ENCODE peak calls at places on chromosome 18, in nine cellular contexts. One of them, this sample, is unnamed.

GRCh38 chr18:77132369-77133050 is at the start of gene MBP:
- DNase-seq in NCI-H1105: peak
- DNase-seq in right atrium auricular region: no peak
- DNase-seq in mesothelial cell of epicardium: peak
- DNase-seq in stimulated activated CD4-positive, alpha-beta T cell treated with anti-CD3 and anti-CD28 coated beads, Interleukin-1b, Interleukin-23, amount 100 ng/mL, for 4 hours: peak
- DNase-seq in activated naive CD4-positive, alpha-beta T cell treated with anti-CD3 and anti-CD28 coated beads for 36 hours: peak
- DNase-seq in brain pericyte: no peak
- DNase-seq in NCI-H82: no peak
- DNase-seq in substantia nigra: no peak
- DNase-seq in this sample: peak

GRCh38 chr18:8623549-8624106 is 14.4 kb downstream of the RAB12 start:
- DNase-seq in substantia nigra: no peak
- DNase-seq in brain pericyte: no peak
- DNase-seq in NCI-H1105: no peak
- DNase-seq in activated naive CD4-positive, alpha-beta T cell treated with anti-CD3 and anti-CD28 coated beads for 36 hours: no peak
- DNase-seq in stimulated activated CD4-positive, alpha-beta T cell treated with anti-CD3 and anti-CD28 coated beads, Interleukin-1b, Interleukin-23, amount 100 ng/mL, for 4 hours: no peak
- DNase-seq in mesothelial cell of epicardium: no peak
- DNase-seq in right atrium auricular region: no peak
- DNase-seq in NCI-H82: no peak
- DNase-seq in this sample: peak

GRCh38 chr18:13234528-13234795 is 15.9 kb downstream of the LDLRAD4 start:
- DNase-seq in mesothelial cell of epicardium: no peak
- DNase-seq in activated naive CD4-positive, alpha-beta T cell treated with anti-CD3 and anti-CD28 coated beads for 36 hours: no peak
- DNase-seq in stimulated activated CD4-positive, alpha-beta T cell treated with anti-CD3 and anti-CD28 coated beads, Interleukin-1b, Interleukin-23, amount 100 ng/mL, for 4 hours: no peak
- DNase-seq in NCI-H82: no peak
- DNase-seq in brain pericyte: no peak
- DNase-seq in NCI-H1105: no peak
- DNase-seq in substantia nigra: no peak
- DNase-seq in right atrium auricular region: no peak
- DNase-seq in this sample: no peak

GRCh38 chr18:34993289-34993688 is 47.9 kb upstream of the MAPRE2 start:
- DNase-seq in mesothelial cell of epicardium: no peak
- DNase-seq in brain pericyte: no peak
- DNase-seq in NCI-H1105: no peak
- DNase-seq in activated naive CD4-positive, alpha-beta T cell treated with anti-CD3 and anti-CD28 coated beads for 36 hours: no peak
- DNase-seq in right atrium auricular region: no peak
- DNase-seq in substantia nigra: no peak
- DNase-seq in stimulated activated CD4-positive, alpha-beta T cell treated with anti-CD3 and anti-CD28 coated beads, Interleukin-1b, Interleukin-23, amount 100 ng/mL, for 4 hours: no peak
- DNase-seq in NCI-H82: no peak
- DNase-seq in this sample: no peak

GRCh38 chr18:8667846-8668245 is 37.5 kb upstream of the MTCL1 start:
- DNase-seq in mesothelial cell of epicardium: no peak
- DNase-seq in NCI-H1105: no peak
- DNase-seq in stimulated activated CD4-positive, alpha-beta T cell treated with anti-CD3 and anti-CD28 coated beads, Interleukin-1b, Interleukin-23, amount 100 ng/mL, for 4 hours: no peak
- DNase-seq in NCI-H82: no peak
- DNase-seq in activated naive CD4-positive, alpha-beta T cell treated with anti-CD3 and anti-CD28 coated beads for 36 hours: no peak
- DNase-seq in brain pericyte: no peak
- DNase-seq in substantia nigra: no peak
- DNase-seq in right atrium auricular region: no peak
- DNase-seq in this sample: no peak

GRCh38 chr18:10453885-10454772 is at the start of gene APCDD1:
- DNase-seq in right atrium auricular region: peak
- DNase-seq in NCI-H1105: no peak
- DNase-seq in stimulated activated CD4-positive, alpha-beta T cell treated with anti-CD3 and anti-CD28 coated beads, Interleukin-1b, Interleukin-23, amount 100 ng/mL, for 4 hours: no peak
- DNase-seq in substantia nigra: peak
- DNase-seq in NCI-H82: peak
- DNase-seq in brain pericyte: no peak
- DNase-seq in activated naive CD4-positive, alpha-beta T cell treated with anti-CD3 and anti-CD28 coated beads for 36 hours: no peak
- DNase-seq in mesothelial cell of epicardium: peak
- DNase-seq in this sample: peak

GRCh38 chr18:26648509-26649192 is 100.3 kb upstream of the KCTD1 start:
- DNase-seq in substantia nigra: no peak
- DNase-seq in activated naive CD4-positive, alpha-beta T cell treated with anti-CD3 and anti-CD28 coated beads for 36 hours: no peak
- DNase-seq in right atrium auricular region: no peak
- DNase-seq in stimulated activated CD4-positive, alpha-beta T cell treated with anti-CD3 and anti-CD28 coated beads, Interleukin-1b, Interleukin-23, amount 100 ng/mL, for 4 hours: no peak
- DNase-seq in mesothelial cell of epicardium: no peak
- DNase-seq in brain pericyte: no peak
- DNase-seq in NCI-H82: peak
- DNase-seq in NCI-H1105: no peak
- DNase-seq in this sample: no peak

GRCh38 chr18:44325903-44326650 is 354.6 kb upstream of the SETBP1 start:
- DNase-seq in stimulated activated CD4-positive, alpha-beta T cell treated with anti-CD3 and anti-CD28 coated beads, Interleukin-1b, Interleukin-23, amount 100 ng/mL, for 4 hours: no peak
- DNase-seq in NCI-H1105: peak
- DNase-seq in substantia nigra: peak
- DNase-seq in NCI-H82: peak
- DNase-seq in activated naive CD4-positive, alpha-beta T cell treated with anti-CD3 and anti-CD28 coated beads for 36 hours: peak
- DNase-seq in mesothelial cell of epicardium: peak
- DNase-seq in brain pericyte: peak
- DNase-seq in right atrium auricular region: no peak
- DNase-seq in this sample: peak

GRCh38 chr18:62420513-62421209 is 95.6 kb downstream of the TNFRSF11A start:
- DNase-seq in right atrium auricular region: no peak
- DNase-seq in mesothelial cell of epicardium: no peak
- DNase-seq in substantia nigra: no peak
- DNase-seq in NCI-H82: no peak
- DNase-seq in activated naive CD4-positive, alpha-beta T cell treated with anti-CD3 and anti-CD28 coated beads for 36 hours: peak
- DNase-seq in NCI-H1105: no peak
- DNase-seq in brain pericyte: no peak
- DNase-seq in stimulated activated CD4-positive, alpha-beta T cell treated with anti-CD3 and anti-CD28 coated beads, Interleukin-1b, Interleukin-23, amount 100 ng/mL, for 4 hours: peak
- DNase-seq in this sample: peak

GRCh38 chr18:9855686-9856085 is 30.1 kb upstream of the TXNDC2 start:
- DNase-seq in substantia nigra: no peak
- DNase-seq in brain pericyte: no peak
- DNase-seq in mesothelial cell of epicardium: no peak
- DNase-seq in NCI-H1105: no peak
- DNase-seq in activated naive CD4-positive, alpha-beta T cell treated with anti-CD3 and anti-CD28 coated beads for 36 hours: no peak
- DNase-seq in stimulated activated CD4-positive, alpha-beta T cell treated with anti-CD3 and anti-CD28 coated beads, Interleukin-1b, Interleukin-23, amount 100 ng/mL, for 4 hours: no peak
- DNase-seq in right atrium auricular region: no peak
- DNase-seq in NCI-H82: no peak
- DNase-seq in this sample: no peak

GRCh38 chr18:63963610-63964256 is 6.1 kb upstream of the SERPINB8 start:
- DNase-seq in mesothelial cell of epicardium: no peak
- DNase-seq in substantia nigra: no peak
- DNase-seq in brain pericyte: no peak
- DNase-seq in NCI-H82: peak
- DNase-seq in stimulated activated CD4-positive, alpha-beta T cell treated with anti-CD3 and anti-CD28 coated beads, Interleukin-1b, Interleukin-23, amount 100 ng/mL, for 4 hours: no peak
- DNase-seq in activated naive CD4-positive, alpha-beta T cell treated with anti-CD3 and anti-CD28 coated beads for 36 hours: peak
- DNase-seq in right atrium auricular region: no peak
- DNase-seq in NCI-H1105: no peak
- DNase-seq in this sample: no peak

GRCh38 chr18:36493349-36494281 is 196.1 kb downstream of the FHOD3 start:
- DNase-seq in mesothelial cell of epicardium: no peak
- DNase-seq in substantia nigra: no peak
- DNase-seq in NCI-H82: no peak
- DNase-seq in right atrium auricular region: peak
- DNase-seq in brain pericyte: no peak
- DNase-seq in activated naive CD4-positive, alpha-beta T cell treated with anti-CD3 and anti-CD28 coated beads for 36 hours: no peak
- DNase-seq in stimulated activated CD4-positive, alpha-beta T cell treated with anti-CD3 and anti-CD28 coated beads, Interleukin-1b, Interleukin-23, amount 100 ng/mL, for 4 hours: no peak
- DNase-seq in NCI-H1105: peak
- DNase-seq in this sample: peak

GRCh38 chr18:70422061-70422965 is 133.5 kb downstream of the SOCS6 start:
- DNase-seq in right atrium auricular region: peak
- DNase-seq in mesothelial cell of epicardium: no peak
- DNase-seq in NCI-H82: peak
- DNase-seq in substantia nigra: peak
- DNase-seq in stimulated activated CD4-positive, alpha-beta T cell treated with anti-CD3 and anti-CD28 coated beads, Interleukin-1b, Interleukin-23, amount 100 ng/mL, for 4 hours: no peak
- DNase-seq in brain pericyte: peak
- DNase-seq in activated naive CD4-positive, alpha-beta T cell treated with anti-CD3 and anti-CD28 coated beads for 36 hours: no peak
- DNase-seq in NCI-H1105: peak
- DNase-seq in this sample: peak

GRCh38 chr18:41490861-41491260 is 464.2 kb upstream of the PIK3C3 start:
- DNase-seq in right atrium auricular region: no peak
- DNase-seq in brain pericyte: no peak
- DNase-seq in substantia nigra: no peak
- DNase-seq in activated naive CD4-positive, alpha-beta T cell treated with anti-CD3 and anti-CD28 coated beads for 36 hours: no peak
- DNase-seq in NCI-H82: no peak
- DNase-seq in stimulated activated CD4-positive, alpha-beta T cell treated with anti-CD3 and anti-CD28 coated beads, Interleukin-1b, Interleukin-23, amount 100 ng/mL, for 4 hours: no peak
- DNase-seq in mesothelial cell of epicardium: no peak
- DNase-seq in NCI-H1105: no peak
- DNase-seq in this sample: no peak

GRCh38 chr18:35905436-35905835 is 67.0 kb upstream of the RMP24 start:
- DNase-seq in brain pericyte: no peak
- DNase-seq in mesothelial cell of epicardium: no peak
- DNase-seq in stimulated activated CD4-positive, alpha-beta T cell treated with anti-CD3 and anti-CD28 coated beads, Interleukin-1b, Interleukin-23, amount 100 ng/mL, for 4 hours: no peak
- DNase-seq in activated naive CD4-positive, alpha-beta T cell treated with anti-CD3 and anti-CD28 coated beads for 36 hours: no peak
- DNase-seq in NCI-H82: no peak
- DNase-seq in right atrium auricular region: no peak
- DNase-seq in NCI-H1105: no peak
- DNase-seq in substantia nigra: no peak
- DNase-seq in this sample: no peak

GRCh38 chr18:48066225-48066652 is 135.8 kb upstream of the SMAD2 start:
- DNase-seq in activated naive CD4-positive, alpha-beta T cell treated with anti-CD3 and anti-CD28 coated beads for 36 hours: no peak
- DNase-seq in stimulated activated CD4-positive, alpha-beta T cell treated with anti-CD3 and anti-CD28 coated beads, Interleukin-1b, Interleukin-23, amount 100 ng/mL, for 4 hours: no peak
- DNase-seq in mesothelial cell of epicardium: no peak
- DNase-seq in right atrium auricular region: no peak
- DNase-seq in NCI-H1105: no peak
- DNase-seq in NCI-H82: no peak
- DNase-seq in brain pericyte: no peak
- DNase-seq in substantia nigra: no peak
- DNase-seq in this sample: no peak

GRCh38 chr18:48165104-48165866 is 234.8 kb upstream of the SMAD2 start:
- DNase-seq in substantia nigra: no peak
- DNase-seq in right atrium auricular region: no peak
- DNase-seq in NCI-H1105: no peak
- DNase-seq in activated naive CD4-positive, alpha-beta T cell treated with anti-CD3 and anti-CD28 coated beads for 36 hours: no peak
- DNase-seq in brain pericyte: no peak
- DNase-seq in mesothelial cell of epicardium: no peak
- DNase-seq in stimulated activated CD4-positive, alpha-beta T cell treated with anti-CD3 and anti-CD28 coated beads, Interleukin-1b, Interleukin-23, amount 100 ng/mL, for 4 hours: no peak
- DNase-seq in NCI-H82: peak
- DNase-seq in this sample: no peak

GRCh38 chr18:24791736-24792135 is 331.3 kb downstream of the HRH4 start:
- DNase-seq in mesothelial cell of epicardium: no peak
- DNase-seq in right atrium auricular region: no peak
- DNase-seq in activated naive CD4-positive, alpha-beta T cell treated with anti-CD3 and anti-CD28 coated beads for 36 hours: no peak
- DNase-seq in NCI-H82: no peak
- DNase-seq in brain pericyte: no peak
- DNase-seq in substantia nigra: no peak
- DNase-seq in stimulated activated CD4-positive, alpha-beta T cell treated with anti-CD3 and anti-CD28 coated beads, Interleukin-1b, Interleukin-23, amount 100 ng/mL, for 4 hours: no peak
- DNase-seq in NCI-H1105: peak
- DNase-seq in this sample: no peak

GRCh38 chr18:49878567-49878966 is 65.2 kb upstream of the ACAA2 start:
- DNase-seq in NCI-H1105: no peak
- DNase-seq in stimulated activated CD4-positive, alpha-beta T cell treated with anti-CD3 and anti-CD28 coated beads, Interleukin-1b, Interleukin-23, amount 100 ng/mL, for 4 hours: no peak
- DNase-seq in right atrium auricular region: no peak
- DNase-seq in NCI-H82: no peak
- DNase-seq in substantia nigra: no peak
- DNase-seq in activated naive CD4-positive, alpha-beta T cell treated with anti-CD3 and anti-CD28 coated beads for 36 hours: no peak
- DNase-seq in mesothelial cell of epicardium: no peak
- DNase-seq in brain pericyte: no peak
- DNase-seq in this sample: no peak

GRCh38 chr18:2963048-2963447 is 49.9 kb downstream of the LPIN2 start:
- DNase-seq in mesothelial cell of epicardium: no peak
- DNase-seq in substantia nigra: no peak
- DNase-seq in stimulated activated CD4-positive, alpha-beta T cell treated with anti-CD3 and anti-CD28 coated beads, Interleukin-1b, Interleukin-23, amount 100 ng/mL, for 4 hours: no peak
- DNase-seq in brain pericyte: no peak
- DNase-seq in activated naive CD4-positive, alpha-beta T cell treated with anti-CD3 and anti-CD28 coated beads for 36 hours: peak
- DNase-seq in NCI-H82: no peak
- DNase-seq in right atrium auricular region: no peak
- DNase-seq in NCI-H1105: no peak
- DNase-seq in this sample: no peak

GRCh38 chr18:24811963-24812681 is 351.7 kb downstream of the HRH4 start:
- DNase-seq in stimulated activated CD4-positive, alpha-beta T cell treated with anti-CD3 and anti-CD28 coated beads, Interleukin-1b, Interleukin-23, amount 100 ng/mL, for 4 hours: no peak
- DNase-seq in mesothelial cell of epicardium: no peak
- DNase-seq in substantia nigra: no peak
- DNase-seq in NCI-H1105: no peak
- DNase-seq in activated naive CD4-positive, alpha-beta T cell treated with anti-CD3 and anti-CD28 coated beads for 36 hours: no peak
- DNase-seq in right atrium auricular region: no peak
- DNase-seq in brain pericyte: no peak
- DNase-seq in NCI-H82: no peak
- DNase-seq in this sample: no peak

GRCh38 chr18:39846277-39846676 is 2108.8 kb upstream of the PIK3C3 start:
- DNase-seq in NCI-H82: no peak
- DNase-seq in substantia nigra: no peak
- DNase-seq in stimulated activated CD4-positive, alpha-beta T cell treated with anti-CD3 and anti-CD28 coated beads, Interleukin-1b, Interleukin-23, amount 100 ng/mL, for 4 hours: no peak
- DNase-seq in mesothelial cell of epicardium: no peak
- DNase-seq in brain pericyte: no peak
- DNase-seq in NCI-H1105: no peak
- DNase-seq in activated naive CD4-positive, alpha-beta T cell treated with anti-CD3 and anti-CD28 coated beads for 36 hours: no peak
- DNase-seq in right atrium auricular region: peak
- DNase-seq in this sample: peak

GRCh38 chr18:68604256-68604655 is 110.7 kb downstream of the TMX3 start:
- DNase-seq in activated naive CD4-positive, alpha-beta T cell treated with anti-CD3 and anti-CD28 coated beads for 36 hours: no peak
- DNase-seq in NCI-H82: no peak
- DNase-seq in stimulated activated CD4-positive, alpha-beta T cell treated with anti-CD3 and anti-CD28 coated beads, Interleukin-1b, Interleukin-23, amount 100 ng/mL, for 4 hours: no peak
- DNase-seq in mesothelial cell of epicardium: no peak
- DNase-seq in NCI-H1105: no peak
- DNase-seq in brain pericyte: no peak
- DNase-seq in right atrium auricular region: no peak
- DNase-seq in substantia nigra: no peak
- DNase-seq in this sample: no peak

GRCh38 chr18:75551071-75551470 is 123.6 kb upstream of the SMIM21 start:
- DNase-seq in right atrium auricular region: no peak
- DNase-seq in NCI-H82: peak
- DNase-seq in activated naive CD4-positive, alpha-beta T cell treated with anti-CD3 and anti-CD28 coated beads for 36 hours: no peak
- DNase-seq in NCI-H1105: no peak
- DNase-seq in substantia nigra: no peak
- DNase-seq in stimulated activated CD4-positive, alpha-beta T cell treated with anti-CD3 and anti-CD28 coated beads, Interleukin-1b, Interleukin-23, amount 100 ng/mL, for 4 hours: no peak
- DNase-seq in mesothelial cell of epicardium: no peak
- DNase-seq in brain pericyte: no peak
- DNase-seq in this sample: no peak

GRCh38 chr18:23844991-23845680 is 155.9 kb downstream of the LAMA3 start:
- DNase-seq in substantia nigra: no peak
- DNase-seq in NCI-H82: no peak
- DNase-seq in NCI-H1105: no peak
- DNase-seq in stimulated activated CD4-positive, alpha-beta T cell treated with anti-CD3 and anti-CD28 coated beads, Interleukin-1b, Interleukin-23, amount 100 ng/mL, for 4 hours: no peak
- DNase-seq in right atrium auricular region: no peak
- DNase-seq in brain pericyte: no peak
- DNase-seq in mesothelial cell of epicardium: no peak
- DNase-seq in activated naive CD4-positive, alpha-beta T cell treated with anti-CD3 and anti-CD28 coated beads for 36 hours: no peak
- DNase-seq in this sample: no peak

GRCh38 chr18:67402543-67402942 is 114.0 kb downstream of the DSEL start:
- DNase-seq in brain pericyte: no peak
- DNase-seq in stimulated activated CD4-positive, alpha-beta T cell treated with anti-CD3 and anti-CD28 coated beads, Interleukin-1b, Interleukin-23, amount 100 ng/mL, for 4 hours: no peak
- DNase-seq in right atrium auricular region: no peak
- DNase-seq in NCI-H1105: no peak
- DNase-seq in NCI-H82: no peak
- DNase-seq in activated naive CD4-positive, alpha-beta T cell treated with anti-CD3 and anti-CD28 coated beads for 36 hours: no peak
- DNase-seq in substantia nigra: no peak
- DNase-seq in mesothelial cell of epicardium: no peak
- DNase-seq in this sample: no peak

GRCh38 chr18:58900015-58900649 is 35.5 kb downstream of the ZNF532 start:
- DNase-seq in substantia nigra: no peak
- DNase-seq in NCI-H1105: no peak
- DNase-seq in stimulated activated CD4-positive, alpha-beta T cell treated with anti-CD3 and anti-CD28 coated beads, Interleukin-1b, Interleukin-23, amount 100 ng/mL, for 4 hours: no peak
- DNase-seq in right atrium auricular region: no peak
- DNase-seq in mesothelial cell of epicardium: no peak
- DNase-seq in brain pericyte: peak
- DNase-seq in NCI-H82: no peak
- DNase-seq in activated naive CD4-positive, alpha-beta T cell treated with anti-CD3 and anti-CD28 coated beads for 36 hours: no peak
- DNase-seq in this sample: peak

GRCh38 chr18:25190468-25190867 is 161.5 kb downstream of the ZNF521 start:
- DNase-seq in NCI-H1105: no peak
- DNase-seq in activated naive CD4-positive, alpha-beta T cell treated with anti-CD3 and anti-CD28 coated beads for 36 hours: no peak
- DNase-seq in right atrium auricular region: no peak
- DNase-seq in NCI-H82: no peak
- DNase-seq in brain pericyte: no peak
- DNase-seq in mesothelial cell of epicardium: no peak
- DNase-seq in stimulated activated CD4-positive, alpha-beta T cell treated with anti-CD3 and anti-CD28 coated beads, Interleukin-1b, Interleukin-23, amount 100 ng/mL, for 4 hours: no peak
- DNase-seq in substantia nigra: no peak
- DNase-seq in this sample: no peak